ENCODE peak calls at places on chromosomes 12 and 14, in four cellular contexts. J is caudate nucleus, U is HT1080, W is upper lobe of right lung. B is an unnamed sample.

GRCh38 chr14:100536141-100536540 is 51.1 kb downstream of the BEGAIN start:
- DNase-seq in J (no peak), U (no peak), W (peak; percentile 33), B (peak; percentile 7)

GRCh38 chr12:98582093-98582492 is 11.4 kb upstream of the SLC25A3 start:
- DNase-seq in J (no peak), U (peak; percentile 31), W (no peak), B (no peak)

GRCh38 chr12:48965447-48965846 is 6.1 kb downstream of the WNT10B start:
- DNase-seq in J (no peak), W (no peak), U (no peak), B (peak; percentile 33)

GRCh38 chr12:116199160-116199559 is 78.3 kb downstream of the MED13L start:
- DNase-seq in U (no peak), J (no peak), W (no peak), B (no peak)

GRCh38 chr12:104958946-104959841 is 1.1 kb upstream of the SLC41A2 start:
- DNase-seq in J (no peak), U (peak; percentile 55), W (no peak), B (no peak)

GRCh38 chr12:49296034-49296835 is 1.3 kb downstream of the PRPH start:
- DNase-seq in U (no peak), W (peak; percentile 82), J (no peak), B (peak; percentile 92)

GRCh38 chr12:105084251-105085250 is at the start of gene ALDH1L2:
- DNase-seq in W (peak; percentile 92), U (peak; percentile 6), J (peak; percentile 39), B (peak; percentile 82)

GRCh38 chr14:72792051-72792788 is 101.7 kb downstream of the DPF3 start:
- DNase-seq in J (peak; percentile 17), W (no peak), U (no peak), B (no peak)

GRCh38 chr14:95136631-95137030 is 20.7 kb downstream of the DICER1 start:
- DNase-seq in W (no peak), J (no peak), U (no peak), B (no peak)

GRCh38 chr14:101235042-101235871 is 326.0 kb upstream of the DIO3 start:
- DNase-seq in W (peak; percentile 82), J (no peak), U (peak; percentile 49), B (peak; percentile 75)

GRCh38 chr12:111099186-111099585 is 178.8 kb upstream of the MYL2 start:
- DNase-seq in W (no peak), U (no peak), J (no peak), B (no peak)

GRCh38 chr12:54390176-54390667 is 5.7 kb upstream of the ZNF385A start:
- DNase-seq in U (no peak), W (no peak), J (no peak), B (no peak)

GRCh38 chr12:121532503-121533390 is 48.1 kb downstream of the KDM2B start:
- DNase-seq in W (no peak), U (no peak), J (no peak), B (no peak)

GRCh38 chr12:47356129-47356622 is 276.4 kb upstream of the AMIGO2 start:
- DNase-seq in U (no peak), J (no peak), W (no peak), B (peak; percentile 52)

GRCh38 chr14:54446201-54446693 is 5.1 kb upstream of the CNIH1 start:
- DNase-seq in U (no peak), J (peak; percentile 48), W (no peak), B (no peak)

GRCh38 chr14:106790189-106791036 is 1264.0 kb downstream of the TMEM121 start:
- DNase-seq in U (peak; percentile 49), W (peak; percentile 88), J (no peak), B (peak; percentile 71)

GRCh38 chr12:131621701-131622421 is 89.0 kb upstream of the SFSWAP start:
- DNase-seq in J (peak; percentile 82), W (no peak), U (peak; percentile 25), B (no peak)

GRCh38 chr12:3004655-3005565 is 45.7 kb downstream of the TEAD4 start:
- DNase-seq in W (no peak), U (no peak), J (no peak), B (no peak)